ENCODE peak calls at places on chromosomes 4 and X, in five cellular contexts. T is stimulated activated naive B cell treated with anti-CD40 and anti-IgM and Interleukin-4, amounts not matched to agents 10 μg/mL and 1 μg/mL and 100 μg/mL, for 72 hours; J is pons; Z is hypothalamus; K is stimulated activated CD4-positive, alpha-beta T cell treated with anti-CD3 and anti-CD28 coated beads, Interleukin-1b, Interleukin-23, amount 100 ng/mL, for 4 hours. U is an unnamed sample.

GRCh38 chrX:47047989-47048388 is 30.3 kb upstream of the RGN start:
- DNase-seq in T (no peak), J (no peak), Z (no peak), K (no peak), U (no peak)

GRCh38 chr4:153220709-153221367 is 16.6 kb downstream of the TRIM2 start:
- DNase-seq in T (no peak), J (no peak), Z (no peak), K (no peak), U (no peak)

GRCh38 chr4:19592391-19592790 is 659.3 kb upstream of the SLIT2 start:
- DNase-seq in T (no peak), J (no peak), Z (no peak), K (no peak), U (no peak)

GRCh38 chr4:80216100-80216761 is 18.9 kb downstream of the PRDM8 start:
- DNase-seq in T (no peak), J (no peak), Z (no peak), K (no peak), U (no peak)

GRCh38 chrX:45070116-45071007 is 130.3 kb downstream of the DIPK2B start:
- DNase-seq in T (no peak), J (peak; percentile 71), Z (no peak), K (no peak), U (peak; percentile 4)

GRCh38 chrX:53323196-53323595 is 41.8 kb upstream of the IQSEC2 start:
- DNase-seq in T (no peak), J (no peak), Z (no peak), K (no peak), U (no peak)

GRCh38 chr4:91426725-91427124 is 877.0 kb upstream of the GRID2 start:
- DNase-seq in T (no peak), J (no peak), Z (no peak), K (no peak), U (no peak)

GRCh38 chr4:111662496-111662895 is 482.8 kb upstream of the FAM241A start:
- DNase-seq in T (no peak), J (no peak), Z (no peak), K (no peak), U (no peak)

GRCh38 chr4:25872851-25873631 is 10.3 kb upstream of the SEL1L3 start:
- DNase-seq in T (no peak), J (no peak), Z (no peak), K (no peak), U (no peak)

GRCh38 chr4:154622598-154622997 is 10.1 kb upstream of the FGG start:
- DNase-seq in T (no peak), J (peak; percentile 72), Z (no peak), K (no peak), U (no peak)

GRCh38 chr4:1927675-1928074 is 56.5 kb downstream of the NSD2 start:
- DNase-seq in T (no peak), J (no peak), Z (no peak), K (no peak), U (no peak)

GRCh38 chr4:87077834-87078585 is 142.4 kb downstream of the KLHL8 start:
- DNase-seq in T (no peak), J (peak; percentile 89), Z (no peak), K (no peak), U (no peak)

GRCh38 chrX:16869393-16870094 is 618 bp downstream of the RBBP7 start:
- DNase-seq in T (no peak), J (no peak), Z (no peak), K (peak; percentile 45), U (no peak)

GRCh38 chrX:307261-308111 is 11.1 kb downstream of the GTPBP6 start:
- DNase-seq in T (no peak), J (no peak), Z (no peak), K (no peak), U (no peak)

GRCh38 chr4:52612341-52612740 is 46.8 kb downstream of the USP46 start:
- DNase-seq in T (no peak), J (no peak), Z (no peak), K (no peak), U (no peak)

GRCh38 chrX:129612396-129612795 is 42.4 kb downstream of the APLN start:
- DNase-seq in T (no peak), J (no peak), Z (no peak), K (no peak), U (no peak)

GRCh38 chrX:48770296-48770695 is 8.7 kb downstream of the GLOD5 start:
- DNase-seq in T (no peak), J (no peak), Z (no peak), K (no peak), U (no peak)

GRCh38 chr4:2271279-2272025 is 9.5 kb upstream of the MXD4 start:
- DNase-seq in T (no peak), J (no peak), Z (no peak), K (no peak), U (no peak)

GRCh38 chr4:2741626-2742025 is 14.5 kb downstream of the TNIP2 start:
- DNase-seq in T (no peak), J (no peak), Z (no peak), K (no peak), U (no peak)

GRCh38 chrX:26915064-26915463 is 548.1 kb downstream of the PPP4R3C start:
- DNase-seq in T (no peak), J (no peak), Z (no peak), K (no peak), U (no peak)

GRCh38 chr4:15004701-15005301 is 2.5 kb downstream of the CPEB2 start:
- DNase-seq in T (peak; percentile 21), J (peak; percentile 66), Z (peak; percentile 75), K (peak; percentile 26), U (peak; percentile 26)

GRCh38 chrX:38819163-38819562 is 17.9 kb downstream of the MID1IP1 start:
- DNase-seq in T (no peak), J (no peak), Z (no peak), K (no peak), U (no peak)

GRCh38 chr4:102867278-102868152 is 1.3 kb upstream of the CISD2 start:
- DNase-seq in T (no peak), J (no peak), Z (no peak), K (no peak), U (no peak)

GRCh38 chr4:111506706-111507105 is 638.5 kb upstream of the FAM241A start:
- DNase-seq in T (no peak), J (no peak), Z (no peak), K (no peak), U (no peak)

GRCh38 chr4:182695842-182696241 is 221.3 kb downstream of the DCTD start:
- DNase-seq in T (no peak), J (no peak), Z (no peak), K (no peak), U (no peak)

GRCh38 chr4:2948895-2949781 is 14.1 kb downstream of the NOP14 start:
- DNase-seq in T (no peak), J (no peak), Z (no peak), K (no peak), U (no peak)

GRCh38 chrX:46803140-46803539 is 33.7 kb upstream of the RP2 start:
- DNase-seq in T (no peak), J (no peak), Z (no peak), K (no peak), U (no peak)

GRCh38 chrX:100417671-100418070 is 7.6 kb upstream of the PCDH19 start:
- DNase-seq in T (no peak), J (no peak), Z (no peak), K (no peak), U (no peak)

GRCh38 chr4:74394476-74395136 is 29.7 kb downstream of the EREG start:
- DNase-seq in T (no peak), J (no peak), Z (no peak), K (no peak), U (no peak)

GRCh38 chr4:142373610-142374009 is 472.5 kb downstream of the INPP4B start:
- DNase-seq in T (no peak), J (no peak), Z (no peak), K (no peak), U (no peak)

GRCh38 chr4:146646601-146647000 is 7.9 kb downstream of the POU4F2 start:
- DNase-seq in T (no peak), J (no peak), Z (no peak), K (no peak), U (no peak)

GRCh38 chrX:155718964-155719586 is 106.3 kb upstream of the TMLHE start:
- DNase-seq in T (no peak), J (peak; percentile 2), Z (no peak), K (no peak), U (no peak)

GRCh38 chrX:28920554-28920953 is 333.3 kb downstream of the IL1RAPL1 start:
- DNase-seq in T (no peak), J (peak; percentile 76), Z (no peak), K (no peak), U (no peak)

GRCh38 chr4:27010334-27010940 is 149.8 kb downstream of the STIM2 start:
- DNase-seq in T (peak; percentile 22), J (peak; percentile 73), Z (peak; percentile 53), K (peak; percentile 47), U (peak; percentile 5)

GRCh38 chr4:186472948-186473347 is 82.4 kb downstream of the MTNR1A start:
- DNase-seq in T (no peak), J (peak; percentile 53), Z (no peak), K (no peak), U (no peak)

GRCh38 chrX:155406429-155406828 is 24.5 kb downstream of the F8A2 start:
- DNase-seq in T (no peak), J (no peak), Z (no peak), K (no peak), U (no peak)

GRCh38 chrX:149715468-149715867 is 3.6 kb downstream of the MAGEA11 start:
- DNase-seq in T (no peak), J (no peak), Z (no peak), K (no peak), U (no peak)